ENCODE peak calls at places on chromosomes 6 and 20, in six cellular contexts. B, D, Q, Z, F and T are unnamed samples.

GRCh38 chr6:21846541-21847451 is 253.2 kb downstream of the SOX4 start:
- DNase-seq in B (no peak), D (peak), Q (peak), Z (no peak), F (no peak), T (no peak)

GRCh38 chr6:28606424-28607391 is 81.0 kb downstream of the GPX5 start:
- DNase-seq in B (no peak), D (no peak), Q (peak), Z (peak), F (no peak), T (peak)

GRCh38 chr6:30325873-30326445 is 768 bp upstream of the TRIM39 start:
- DNase-seq in B (no peak), D (peak), Q (peak), Z (peak), F (no peak), T (peak)

GRCh38 chr6:13593103-13593502 is 18.7 kb downstream of the SIRT5 start:
- DNase-seq in B (no peak), D (no peak), Q (no peak), Z (no peak), F (no peak), T (no peak)

GRCh38 chr20:3687655-3688054 is 5.8 kb upstream of the ADAM33 start:
- DNase-seq in B (no peak), D (peak), Q (no peak), Z (no peak), F (peak), T (no peak)

GRCh38 chr6:108423982-108424695 is 129.3 kb downstream of the AFG1L start:
- DNase-seq in B (no peak), D (no peak), Q (no peak), Z (no peak), F (no peak), T (no peak)

GRCh38 chr6:99543968-99544367 is 24.5 kb downstream of the CCNC start:
- DNase-seq in B (no peak), D (no peak), Q (no peak), Z (no peak), F (no peak), T (no peak)

GRCh38 chr6:140677781-140678528 is 1303.5 kb upstream of the CITED2 start:
- DNase-seq in B (no peak), D (no peak), Q (no peak), Z (no peak), F (no peak), T (no peak)

GRCh38 chr6:92050216-92050615 is 1369.1 kb downstream of the EPHA7 start:
- DNase-seq in B (no peak), D (no peak), Q (no peak), Z (no peak), F (no peak), T (no peak)

GRCh38 chr6:137093183-137094069 is 48.7 kb upstream of the IL20RA start:
- DNase-seq in B (no peak), D (no peak), Q (no peak), Z (no peak), F (no peak), T (no peak)

GRCh38 chr6:41721396-41721795 is 14.0 kb downstream of the TFEB start:
- DNase-seq in B (no peak), D (no peak), Q (no peak), Z (no peak), F (no peak), T (no peak)

GRCh38 chr6:39430968-39431523 is 108.5 kb upstream of the KCNK16 start:
- DNase-seq in B (no peak), D (peak), Q (peak), Z (no peak), F (no peak), T (peak)

GRCh38 chr20:1370548-1371110 is 22.2 kb downstream of the FKBP1A start:
- DNase-seq in B (no peak), D (no peak), Q (no peak), Z (no peak), F (no peak), T (no peak)

GRCh38 chr6:34179106-34179720 is 33.3 kb upstream of the GRM4 start:
- DNase-seq in B (no peak), D (no peak), Q (peak), Z (no peak), F (no peak), T (no peak)

GRCh38 chr6:33846226-33846625 is 42.4 kb upstream of the MLN start:
- DNase-seq in B (no peak), D (no peak), Q (no peak), Z (peak), F (no peak), T (no peak)

GRCh38 chr20:45969712-45970634 is 2.0 kb downstream of the ZNF335 start:
- DNase-seq in B (no peak), D (no peak), Q (peak), Z (peak), F (peak), T (peak)

GRCh38 chr6:35483892-35484645 is 12.8 kb downstream of the TEAD3 start:
- DNase-seq in B (no peak), D (no peak), Q (no peak), Z (no peak), F (no peak), T (no peak)

GRCh38 chr20:63837134-63837429 is 6.0 kb upstream of the ZBTB46 start:
- DNase-seq in B (no peak), D (no peak), Q (no peak), Z (no peak), F (no peak), T (no peak)

GRCh38 chr20:32432277-32432676 is 74.1 kb downstream of the ASXL1 start:
- DNase-seq in B (no peak), D (no peak), Q (no peak), Z (no peak), F (no peak), T (no peak)

GRCh38 chr6:11111769-11112437 is 378 bp upstream of the ERVFRD-1 start:
- DNase-seq in B (no peak), D (no peak), Q (no peak), Z (no peak), F (no peak), T (no peak)

GRCh38 chr6:155782320-155782730 is 326.7 kb upstream of the NOX3 start:
- DNase-seq in B (no peak), D (peak), Q (no peak), Z (peak), F (peak), T (no peak)

GRCh38 chr20:25437153-25437581 is 29.7 kb downstream of the GINS1 start:
- DNase-seq in B (no peak), D (no peak), Q (peak), Z (peak), F (no peak), T (no peak)

GRCh38 chr6:156543431-156543830 is 233.7 kb upstream of the ARID1B start:
- DNase-seq in B (no peak), D (no peak), Q (no peak), Z (no peak), F (no peak), T (no peak)

GRCh38 chr6:113820751-113821150 is 36.4 kb upstream of the MARCKS start:
- DNase-seq in B (no peak), D (no peak), Q (no peak), Z (no peak), F (no peak), T (no peak)

GRCh38 chr6:34249469-34250370 is 914 bp upstream of the SMIM29 start:
- DNase-seq in B (no peak), D (no peak), Q (no peak), Z (no peak), F (no peak), T (no peak)

GRCh38 chr6:33850869-33851541 is 47.2 kb upstream of the MLN start:
- DNase-seq in B (no peak), D (no peak), Q (no peak), Z (no peak), F (no peak), T (no peak)

GRCh38 chr20:45934046-45934586 is 367 bp upstream of the PCIF1 start:
- DNase-seq in B (no peak), D (peak), Q (peak), Z (no peak), F (no peak), T (peak)

GRCh38 chr6:129516005-129516404 is 194.0 kb downstream of the ARHGAP18 start:
- DNase-seq in B (no peak), D (no peak), Q (no peak), Z (no peak), F (no peak), T (no peak)

GRCh38 chr20:54345817-54346216 is 129.6 kb upstream of the DOK5 start:
- DNase-seq in B (no peak), D (no peak), Q (no peak), Z (no peak), F (no peak), T (no peak)

GRCh38 chr20:58637466-58638198 is 13.5 kb upstream of the STX16 start:
- DNase-seq in B (no peak), D (no peak), Q (no peak), Z (no peak), F (no peak), T (no peak)

GRCh38 chr20:58636983-58637421 is 14.1 kb upstream of the STX16 start:
- DNase-seq in B (no peak), D (no peak), Q (no peak), Z (no peak), F (no peak), T (no peak)

GRCh38 chr20:58638467-58639181 is 12.5 kb upstream of the STX16 start:
- DNase-seq in B (no peak), D (no peak), Q (no peak), Z (no peak), F (no peak), T (no peak)

GRCh38 chr20:58640446-58640845 is 10.6 kb upstream of the STX16 start:
- DNase-seq in B (no peak), D (no peak), Q (no peak), Z (peak), F (no peak), T (no peak)

DNA sequence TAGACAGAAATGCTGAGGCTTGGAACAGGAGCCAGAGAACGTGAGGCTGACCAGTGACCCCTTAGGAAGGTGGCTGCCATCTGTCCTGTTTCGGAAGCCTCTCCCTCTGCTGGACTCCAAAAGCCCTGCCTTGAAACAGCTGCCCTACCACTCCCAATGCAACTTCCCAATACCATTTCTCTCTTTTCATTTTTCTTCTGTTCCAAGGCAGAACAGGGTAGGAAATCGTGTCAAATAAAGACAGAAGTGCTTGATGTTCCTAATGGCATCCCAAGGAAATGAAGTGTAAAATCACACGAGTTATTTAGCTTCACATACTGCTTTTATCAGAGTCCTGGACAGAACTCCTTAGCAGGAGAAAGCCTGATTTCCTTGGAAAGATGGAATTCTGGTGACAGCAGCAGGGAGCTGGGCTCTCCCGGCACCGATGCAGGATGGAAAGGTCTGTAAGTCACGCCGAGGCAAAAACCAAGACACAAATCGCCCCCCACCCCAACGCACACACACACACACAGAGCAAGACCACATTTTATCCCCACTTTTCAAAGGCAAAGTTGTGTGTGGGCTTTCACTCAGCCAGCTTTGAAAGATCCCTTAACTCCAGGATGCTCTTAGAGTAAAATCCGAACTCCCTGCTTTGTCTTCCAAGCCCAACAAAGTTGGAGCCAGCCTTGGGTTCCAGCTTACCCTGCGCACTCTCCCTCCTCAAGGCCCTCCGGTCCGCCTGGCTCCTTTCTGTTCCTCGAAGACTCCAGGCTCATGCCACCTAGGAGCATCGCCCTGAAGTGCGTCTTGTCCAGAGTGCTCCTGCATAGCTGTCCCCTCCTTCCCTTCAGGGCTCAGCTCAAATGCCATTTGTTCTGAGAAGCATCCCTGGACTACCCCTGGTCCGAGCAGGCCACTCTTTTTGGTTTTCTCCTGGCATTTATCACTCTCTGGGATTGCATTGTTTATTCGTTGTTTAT is 11.6 kb upstream of the STX16 start:
- DNase-seq in B (peak), D (no peak), Q (no peak), Z (no peak), F (no peak), T (no peak)
- TF ChIP-seq CTCF in B (no peak), D (no peak), Q (no peak), Z (no peak), F (no peak), T (no peak)

GRCh38 chr6:402901-403658 is 11.5 kb downstream of the IRF4 start:
- DNase-seq in B (no peak), D (no peak), Q (no peak), Z (no peak), F (no peak), T (no peak)
- TF ChIP-seq CTCF in B (no peak), D (no peak), Q (no peak), Z (no peak), F (no peak), T (no peak)

GRCh38 chr6:106885659-106886058 is 88.9 kb downstream of the CD24 start:
- DNase-seq in B (no peak), D (no peak), Q (no peak), Z (no peak), F (no peak), T (no peak)

GRCh38 chr6:106882601-106883518 is 91.7 kb downstream of the CD24 start:
- DNase-seq in B (no peak), D (no peak), Q (no peak), Z (peak), F (no peak), T (no peak)

GRCh38 chr6:106882133-106882532 is 92.4 kb downstream of the CD24 start:
- DNase-seq in B (no peak), D (no peak), Q (no peak), Z (no peak), F (no peak), T (no peak)

GRCh38 chr6:106884576-106884975 is 90.0 kb downstream of the CD24 start:
- DNase-seq in B (no peak), D (no peak), Q (no peak), Z (no peak), F (no peak), T (no peak)

GRCh38 chr6:106883808-106884262 is 90.7 kb downstream of the CD24 start:
- DNase-seq in B (no peak), D (no peak), Q (no peak), Z (no peak), F (no peak), T (no peak)
- TF ChIP-seq CTCF in B (peak), D (no peak), Q (no peak), Z (peak), F (no peak), T (no peak)

GRCh38 chr20:48012401-48012974 is 227.2 kb upstream of the SULF2 start:
- DNase-seq in B (no peak), D (no peak), Q (no peak), Z (peak), F (no peak), T (no peak)
- TF ChIP-seq CTCF in B (peak), D (no peak), Q (no peak), Z (peak), F (no peak), T (no peak)

DNA sequence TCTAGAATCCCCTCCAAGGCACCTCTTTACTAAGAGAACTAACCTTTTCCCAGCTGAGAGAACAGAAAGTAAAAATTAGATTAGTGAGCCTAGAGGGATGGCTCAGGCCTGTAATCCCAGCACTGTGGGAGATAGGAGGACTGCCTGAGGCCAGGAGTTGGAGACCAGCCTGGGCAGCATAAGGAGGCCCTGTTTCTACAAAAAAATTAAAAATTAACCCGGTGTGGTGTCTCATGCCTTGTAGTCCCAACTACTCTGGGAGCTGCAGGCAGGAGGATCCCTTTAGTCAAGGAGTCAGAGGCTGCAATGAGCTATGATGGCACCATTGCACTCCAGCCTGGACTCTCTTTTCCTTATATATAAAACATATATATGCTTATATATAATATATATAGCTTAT is 5.5 kb upstream of the OOEP start:
- DNase-seq in B (no peak), D (no peak), Q (no peak), Z (no peak), F (no peak), T (no peak)
- TF ChIP-seq CTCF in B (no peak), D (no peak), Q (no peak), Z (no peak), F (no peak), T (no peak)

GRCh38 chr6:160765412-160765811 is 63.4 kb downstream of the PLG start:
- DNase-seq in B (no peak), D (no peak), Q (peak), Z (no peak), F (no peak), T (no peak)

GRCh38 chr6:160768101-160768500 is 66.1 kb downstream of the PLG start:
- DNase-seq in B (no peak), D (no peak), Q (no peak), Z (no peak), F (no peak), T (no peak)

GRCh38 chr6:160766657-160767018 is 64.6 kb downstream of the PLG start:
- DNase-seq in B (no peak), D (no peak), Q (no peak), Z (no peak), F (no peak), T (no peak)

GRCh38 chr6:160767019-160767646 is 65.1 kb downstream of the PLG start:
- DNase-seq in B (peak), D (peak), Q (peak), Z (peak), F (no peak), T (peak)

GRCh38 chr6:160767647-160768019 is 65.6 kb downstream of the PLG start:
- DNase-seq in B (no peak), D (no peak), Q (no peak), Z (no peak), F (no peak), T (no peak)
- TF ChIP-seq CTCF in B (peak), D (no peak), Q (no peak), Z (no peak), F (no peak), T (peak)

DNA sequence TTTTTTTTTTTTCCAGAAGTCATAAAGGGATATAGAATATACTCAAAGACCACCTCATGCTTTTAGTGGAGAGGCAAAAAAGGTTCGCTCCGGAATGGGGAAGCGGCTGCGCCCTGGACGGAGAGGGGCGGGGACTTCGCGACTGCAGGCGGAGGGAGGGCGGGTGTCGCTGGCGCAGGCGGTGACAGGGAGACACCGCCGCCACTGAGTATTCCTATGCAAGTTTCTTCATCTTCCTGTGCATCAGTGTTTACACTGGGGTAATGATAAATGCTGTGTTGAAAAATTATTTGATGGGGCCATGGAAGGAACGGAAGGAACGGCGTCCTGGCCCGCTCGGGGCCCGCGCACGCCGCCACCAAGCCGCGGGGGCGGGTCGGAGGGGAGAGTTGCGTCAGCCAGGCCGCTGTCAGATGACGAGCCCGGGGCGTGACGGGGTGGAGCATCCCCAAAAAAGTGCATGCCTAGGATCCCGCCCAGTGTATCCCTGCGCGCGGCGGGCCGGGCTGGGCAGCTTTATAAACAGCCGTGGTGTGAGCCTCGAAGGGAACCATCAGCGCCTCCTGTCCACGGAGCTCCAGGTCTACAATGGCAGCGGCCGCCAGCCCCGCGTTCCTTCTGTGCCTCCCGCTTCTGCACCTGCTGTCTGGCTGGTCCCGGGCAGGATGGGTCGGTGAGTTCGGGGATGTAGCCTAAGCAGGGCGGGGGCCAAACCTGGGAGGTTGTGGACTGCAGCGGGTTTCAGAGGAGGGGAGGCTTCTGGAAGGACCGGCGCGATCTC is at the start of gene ULBP1:
- DNase-seq in B (peak), D (peak), Q (peak), Z (peak), F (peak), T (peak)
- TF ChIP-seq CTCF in B (peak), D (no peak), Q (no peak), Z (no peak), F (no peak), T (no peak)

DNA sequence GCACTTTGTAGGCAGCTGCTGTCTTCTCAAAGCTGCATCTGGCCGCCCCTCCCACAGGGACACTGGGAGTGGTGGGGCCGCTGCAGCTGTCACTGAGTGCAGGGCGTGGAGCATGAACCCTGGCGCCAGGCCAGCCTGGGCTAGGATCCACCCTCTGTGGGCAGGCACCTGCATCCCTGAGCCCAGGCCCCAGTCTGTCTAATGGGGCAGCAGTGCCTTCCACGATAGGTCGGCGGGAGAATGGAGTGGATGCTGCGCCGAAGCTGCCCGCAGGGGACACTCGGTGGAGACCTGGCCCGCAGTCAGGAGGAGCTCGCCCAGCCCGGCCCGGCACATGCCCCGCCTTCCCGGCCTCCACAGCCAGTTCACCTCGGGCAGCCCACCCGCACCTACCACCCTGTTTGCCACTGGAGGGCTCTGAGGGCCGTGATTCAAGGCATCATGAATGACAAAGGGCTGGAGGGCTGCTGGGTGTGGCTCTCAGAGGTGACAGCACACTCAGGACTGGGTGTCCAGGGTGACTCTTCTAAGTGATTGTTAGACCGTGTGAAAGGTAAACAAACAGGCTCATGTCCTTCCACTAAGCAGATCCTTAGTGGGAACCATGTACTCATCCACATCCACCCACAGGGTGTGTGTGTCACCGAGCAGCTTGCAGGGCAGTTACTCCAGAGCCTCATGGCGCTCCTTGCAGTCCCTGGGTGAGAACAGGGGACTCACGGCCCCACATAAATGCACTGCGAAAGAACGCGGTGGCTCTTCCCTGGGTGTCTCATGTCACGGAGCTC is 133.9 kb downstream of the AGPAT4 start:
- DNase-seq in B (no peak), D (no peak), Q (no peak), Z (no peak), F (no peak), T (no peak)
- TF ChIP-seq CTCF in B (no peak), D (no peak), Q (no peak), Z (no peak), F (no peak), T (no peak)